ENCODE peak calls at places on chromosomes 3 and 15, in six cellular contexts. One of them, this sample, is unnamed.

GRCh38 chr15:37653018-37653417 is 281.4 kb upstream of the TMCO5A start:
- DNase-seq in non-pigmented ciliary epithelial cell: no peak
- DNase-seq in GM12892: no peak
- DNase-seq in heart left ventricle: no peak
- DNase-seq in NCI-H526: no peak
- DNase-seq in GM18507: no peak
- DNase-seq in this sample: no peak

GRCh38 chr3:149809694-149810093 is 3.3 kb upstream of the RNF13 start:
- DNase-seq in heart left ventricle: no peak
- DNase-seq in NCI-H526: peak; percentile 79
- DNase-seq in GM18507: no peak
- DNase-seq in GM12892: no peak
- DNase-seq in non-pigmented ciliary epithelial cell: no peak
- DNase-seq in this sample: peak; percentile 52

GRCh38 chr3:14570864-14571263 is 30.7 kb upstream of the GRIP2 start:
- DNase-seq in NCI-H526: no peak
- DNase-seq in heart left ventricle: no peak
- DNase-seq in non-pigmented ciliary epithelial cell: no peak
- DNase-seq in GM12892: no peak
- DNase-seq in GM18507: no peak
- DNase-seq in this sample: no peak

GRCh38 chr15:45377630-45378148 is 655 bp downstream of the GATM start:
- DNase-seq in NCI-H526: peak; percentile 34
- DNase-seq in GM18507: no peak
- DNase-seq in GM12892: no peak
- DNase-seq in non-pigmented ciliary epithelial cell: no peak
- DNase-seq in heart left ventricle: peak; percentile 71
- DNase-seq in this sample: no peak

GRCh38 chr3:37763338-37763737 is 98.3 kb upstream of the CTDSPL start:
- DNase-seq in heart left ventricle: no peak
- DNase-seq in NCI-H526: no peak
- DNase-seq in GM18507: no peak
- DNase-seq in GM12892: no peak
- DNase-seq in non-pigmented ciliary epithelial cell: no peak
- DNase-seq in this sample: no peak

GRCh38 chr15:66834863-66835557 is 133.0 kb downstream of the SMAD6 start:
- DNase-seq in GM18507: no peak
- DNase-seq in heart left ventricle: no peak
- DNase-seq in GM12892: no peak
- DNase-seq in non-pigmented ciliary epithelial cell: no peak
- DNase-seq in NCI-H526: no peak
- DNase-seq in this sample: no peak

GRCh38 chr3:161851941-161852566 is 355.4 kb downstream of the OTOL1 start:
- DNase-seq in non-pigmented ciliary epithelial cell: no peak
- DNase-seq in GM12892: peak; percentile 1
- DNase-seq in GM18507: peak; percentile 12
- DNase-seq in NCI-H526: peak; percentile 49
- DNase-seq in heart left ventricle: no peak
- DNase-seq in this sample: no peak

GRCh38 chr15:68691667-68692066 is 112.9 kb downstream of the CORO2B start:
- DNase-seq in non-pigmented ciliary epithelial cell: no peak
- DNase-seq in heart left ventricle: no peak
- DNase-seq in GM18507: no peak
- DNase-seq in NCI-H526: peak; percentile 33
- DNase-seq in GM12892: no peak
- DNase-seq in this sample: peak; percentile 18

GRCh38 chr3:64047214-64047613 is 23.9 kb upstream of the PSMD6 start:
- DNase-seq in NCI-H526: no peak
- DNase-seq in non-pigmented ciliary epithelial cell: no peak
- DNase-seq in heart left ventricle: no peak
- DNase-seq in GM12892: no peak
- DNase-seq in GM18507: no peak
- DNase-seq in this sample: no peak